ENCODE peak calls at places on chromosomes 5 and 9, in four cellular contexts. N is HEK293T, V is HepG2, S is K562. F is an unnamed sample.

GRCh38 chr5:67957374-67957773 is 258.2 kb upstream of the PIK3R1 start:
- DNase-seq in N (no peak), V (no peak), S (no peak), F (no peak)

GRCh38 chr5:168837852-168838251 is 258.7 kb upstream of the PANK3 start:
- DNase-seq in N (no peak), V (no peak), S (no peak), F (no peak)

GRCh38 chr9:93123561-93124283 is 10.3 kb downstream of the NINJ1 start:
- DNase-seq in N (no peak), V (no peak), S (no peak), F (no peak)

GRCh38 chr5:72767289-72768010 is 49.0 kb upstream of the TNPO1 start:
- DNase-seq in N (peak; percentile 61), V (peak; percentile 86), S (no peak), F (peak; percentile 19)

GRCh38 chr9:11204521-11204920 is 591.7 kb upstream of the PTPRD start:
- DNase-seq in N (no peak), V (no peak), S (no peak), F (no peak)

GRCh38 chr5:164059471-164059870 is 554.1 kb downstream of the MAT2B start:
- DNase-seq in N (no peak), V (no peak), S (no peak), F (no peak)

GRCh38 chr9:124392855-124393460 is 22.3 kb downstream of the PSMB7 start:
- DNase-seq in N (peak; percentile 55), V (no peak), S (peak; percentile 54), F (peak; percentile 30)

GRCh38 chr9:10331157-10331556 is 281.6 kb downstream of the PTPRD start:
- DNase-seq in N (no peak), V (no peak), S (no peak), F (no peak)

GRCh38 chr9:33762343-33762742 is 33.0 kb upstream of the PRSS3 start:
- DNase-seq in N (no peak), V (no peak), S (no peak), F (no peak)

GRCh38 chr9:76817489-76817888 is 53.3 kb downstream of the PCA3 start:
- DNase-seq in N (no peak), V (no peak), S (no peak), F (no peak)

GRCh38 chr5:67094476-67095300 is 101.9 kb downstream of the CD180 start:
- DNase-seq in N (peak; percentile 16), V (peak; percentile 35), S (no peak), F (peak; percentile 18)

GRCh38 chr9:109968702-109969450 is 188.9 kb downstream of the PALM2AKAP2 start:
- DNase-seq in N (peak; percentile 19), V (peak; percentile 6), S (no peak), F (peak; percentile 38)

DNA sequence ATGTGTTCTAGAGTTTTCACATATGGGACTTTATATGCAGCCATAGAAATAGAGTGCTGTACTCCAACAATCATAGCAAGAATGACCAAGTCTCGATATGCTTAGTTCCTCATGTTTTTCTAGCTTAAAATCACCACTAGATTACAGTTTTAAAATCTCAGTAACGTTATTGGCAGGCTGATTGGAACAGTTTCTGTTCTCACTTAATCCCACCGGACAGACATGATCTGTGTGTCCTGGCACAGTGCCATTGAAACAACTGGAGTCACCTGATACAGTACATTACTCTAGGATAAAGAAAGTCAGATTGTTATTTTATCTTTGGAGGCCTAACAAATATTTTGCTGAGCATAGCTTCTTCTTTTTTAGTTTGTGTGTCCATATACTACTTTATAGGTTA is 45.7 kb upstream of the ERBIN start:
- DNase-seq in N (no peak), V (no peak), S (no peak), F (no peak)
- TF ChIP-seq ELF4 in N (no peak), V (no peak), S (no peak), F (no peak)

GRCh38 chr9:122815544-122815943 is 12.8 kb downstream of the PDCL start:
- DNase-seq in N (no peak), V (no peak), S (no peak), F (no peak)
- TF ChIP-seq ELF4 in N (no peak), V (no peak), S (no peak), F (no peak)

GRCh38 chr5:17411436-17411835 is 86.6 kb upstream of the TAF11L2 start:
- DNase-seq in N (no peak), V (no peak), S (no peak), F (no peak)

GRCh38 chr5:17413691-17414090 is 84.3 kb upstream of the TAF11L2 start:
- DNase-seq in N (no peak), V (no peak), S (no peak), F (no peak)

GRCh38 chr5:17412760-17413671 is 85.0 kb upstream of the TAF11L2 start:
- DNase-seq in N (no peak), V (no peak), S (peak; percentile 17), F (no peak)

DNA sequence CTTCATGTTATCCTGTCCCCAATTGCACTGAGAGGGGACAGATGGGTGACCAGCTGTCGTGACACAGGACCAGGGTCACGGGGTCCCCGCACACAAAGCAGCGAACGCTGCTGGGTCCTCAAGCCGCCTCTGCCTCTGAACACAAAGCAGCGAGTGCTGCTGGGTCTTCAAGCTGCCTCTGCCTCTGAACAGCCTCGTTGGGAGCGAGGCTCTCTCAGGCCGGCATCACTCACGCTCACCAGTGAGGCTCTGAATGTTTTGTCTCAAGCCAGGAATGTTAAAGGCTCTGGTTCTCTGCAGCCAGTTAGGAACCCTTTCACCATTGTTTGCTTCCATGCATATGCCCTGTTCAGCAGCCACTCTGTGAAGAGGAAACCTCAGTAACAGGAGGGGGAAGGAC is 82.7 kb upstream of the TAF11L2 start:
- DNase-seq in N (no peak), V (no peak), S (no peak), F (peak; percentile 37)
- TF ChIP-seq ELF4 in N (no peak), V (no peak), S (no peak), F (no peak)

GRCh38 chr5:90514520-90514919 is 14.9 kb downstream of the LYSMD3 start:
- DNase-seq in N (no peak), V (no peak), S (no peak), F (no peak)

GRCh38 chr5:90519081-90519480 is 10.3 kb downstream of the LYSMD3 start:
- DNase-seq in N (no peak), V (no peak), S (no peak), F (no peak)

GRCh38 chr5:90518666-90519065 is 10.7 kb downstream of the LYSMD3 start:
- DNase-seq in N (no peak), V (no peak), S (no peak), F (no peak)
- TF ChIP-seq ELF4 in N (no peak), V (no peak), S (no peak), F (no peak)

GRCh38 chr9:99373912-99374311 is 151.8 kb downstream of the SEC61B start:
- DNase-seq in N (no peak), V (no peak), S (no peak), F (no peak)

GRCh38 chr9:99383536-99383935 is 161.5 kb downstream of the SEC61B start:
- DNase-seq in N (no peak), V (no peak), S (no peak), F (no peak)

GRCh38 chr9:99375481-99375880 is 153.4 kb downstream of the SEC61B start:
- DNase-seq in N (no peak), V (no peak), S (no peak), F (no peak)

DNA sequence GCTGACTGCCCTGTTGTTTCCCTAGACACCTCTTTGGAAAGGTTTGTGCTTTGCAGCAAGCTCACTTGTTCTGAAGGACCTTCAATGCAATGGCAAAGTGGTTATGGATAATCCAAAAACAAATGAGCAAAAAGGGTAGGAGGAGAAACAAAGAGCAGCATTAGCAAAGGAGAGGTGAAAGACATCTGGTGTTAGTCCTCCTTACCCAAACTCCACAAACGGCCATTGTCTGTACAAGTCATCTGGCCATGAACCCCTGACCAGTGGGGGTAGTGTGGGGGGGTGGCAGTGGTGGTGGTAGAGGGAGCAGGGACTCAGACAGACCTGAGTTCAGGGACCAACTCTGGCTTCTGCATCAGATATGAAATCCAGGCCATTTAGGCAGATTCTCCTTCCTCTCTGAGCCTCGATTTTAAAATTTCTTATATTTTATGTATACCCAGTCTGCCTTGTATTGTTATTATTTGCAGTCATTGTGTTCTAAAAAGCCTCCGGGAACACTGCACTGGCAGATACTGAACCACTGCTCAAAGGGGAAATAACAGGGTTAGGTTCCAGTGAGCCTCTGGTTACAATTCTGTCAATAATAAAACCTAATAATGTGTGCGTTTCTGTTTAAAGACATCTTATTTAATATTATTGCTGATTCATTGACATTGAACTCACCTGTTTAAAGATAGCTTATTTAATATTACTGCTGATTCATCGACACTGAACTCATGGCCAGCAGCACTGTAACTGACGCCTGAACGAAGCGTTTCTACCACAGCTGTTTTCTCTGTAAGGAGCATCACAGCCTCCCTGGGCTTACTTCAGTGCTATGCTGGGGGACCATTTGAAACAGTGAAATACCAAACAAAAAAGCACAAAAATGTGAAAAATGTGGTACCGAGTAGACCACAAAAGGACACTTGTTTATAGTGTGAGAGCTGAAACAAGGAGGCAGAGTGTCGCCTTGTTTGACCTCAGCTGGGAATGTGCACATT is 156.0 kb downstream of the SEC61B start:
- DNase-seq in N (no peak), V (peak; percentile 64), S (no peak), F (no peak)
- TF ChIP-seq ELF4 in N (no peak), V (no peak), S (no peak), F (no peak)

F was measured in WTC11.